ENCODE peak calls at places on chromosomes 11 and 22, in seven cellular contexts. A, M, P, O, V, E and I are unnamed samples.

GRCh38 chr22:45548991-45549736 is 46.5 kb downstream of the FBLN1 start:
- DNase-seq in A (no peak), M (no peak), P (no peak), O (peak), V (peak), E (peak), I (peak)

GRCh38 chr11:827146-827860 is 416 bp upstream of the CRACR2B start:
- DNase-seq in A (no peak), M (peak), P (no peak), O (no peak), V (peak), E (no peak), I (peak)

GRCh38 chr22:48585916-48586798 is 1241.5 kb downstream of the BRD1 start:
- DNase-seq in A (no peak), M (no peak), P (no peak), O (no peak), V (peak), E (no peak), I (no peak)

GRCh38 chr11:121671276-121672168 is 218.8 kb upstream of the SORL1-AS1 start:
- DNase-seq in A (no peak), M (peak), P (no peak), O (peak), V (no peak), E (peak), I (no peak)

GRCh38 chr11:117875397-117876048 is 935 bp downstream of the FXYD6 start:
- DNase-seq in A (no peak), M (peak), P (peak), O (no peak), V (peak), E (no peak), I (no peak)

GRCh38 chr11:114477946-114478537 is 38.8 kb downstream of the REXO2 start:
- DNase-seq in A (no peak), M (no peak), P (no peak), O (no peak), V (peak), E (no peak), I (no peak)

GRCh38 chr11:119891392-119891791 is 162.4 kb upstream of the NECTIN1 start:
- DNase-seq in A (no peak), M (peak), P (no peak), O (no peak), V (no peak), E (no peak), I (no peak)

GRCh38 chr22:24071686-24072085 is 60.6 kb downstream of the CABIN1 start:
- DNase-seq in A (no peak), M (no peak), P (no peak), O (no peak), V (no peak), E (no peak), I (no peak)

GRCh38 chr11:96167787-96168186 is 175.2 kb downstream of the MAML2 start:
- DNase-seq in A (no peak), M (no peak), P (no peak), O (no peak), V (no peak), E (no peak), I (peak)

GRCh38 chr22:45709004-45709739 is 37.5 kb downstream of the ATXN10 start:
- DNase-seq in A (no peak), M (no peak), P (no peak), O (peak), V (no peak), E (peak), I (peak)

GRCh38 chr11:14764899-14765527 is 121.4 kb downstream of the PDE3B start:
- DNase-seq in A (no peak), M (no peak), P (no peak), O (peak), V (no peak), E (peak), I (peak)

GRCh38 chr11:124724854-124725718 is 14.7 kb upstream of the NRGN start:
- DNase-seq in A (no peak), M (no peak), P (no peak), O (no peak), V (no peak), E (no peak), I (peak)

GRCh38 chr11:96122601-96123044 is 198.7 kb upstream of the MTMR2 start:
- DNase-seq in A (no peak), M (no peak), P (no peak), O (peak), V (no peak), E (no peak), I (no peak)

GRCh38 chr11:1783725-1784529 is 20.2 kb upstream of the CTSD start:
- DNase-seq in A (no peak), M (no peak), P (no peak), O (no peak), V (peak), E (no peak), I (no peak)

GRCh38 chr11:57496109-57496820 is 19.2 kb downstream of the SLC43A1 start:
- DNase-seq in A (no peak), M (peak), P (no peak), O (no peak), V (no peak), E (no peak), I (no peak)

GRCh38 chr11:1074244-1075221 is at the start of gene MUC2:
- DNase-seq in A (no peak), M (peak), P (no peak), O (no peak), V (peak), E (no peak), I (no peak)

GRCh38 chr22:35995772-35996171 is 32.9 kb downstream of the RBFOX2 start:
- DNase-seq in A (no peak), M (no peak), P (no peak), O (peak), V (no peak), E (peak), I (no peak)

GRCh38 chr11:22634897-22635629 is 9.4 kb upstream of the FANCF start:
- DNase-seq in A (no peak), M (no peak), P (no peak), O (peak), V (no peak), E (peak), I (no peak)